ENCODE peak calls at places on chromosomes 16 and 17, in ten cellular contexts. One of them, this sample, is unnamed.

GRCh38 chr17:42424991-42425610 is 2.0 kb upstream of the CAVIN1 start:
- DNase-seq in AML-193: no peak
- DNase-seq in T47D: no peak
- DNase-seq in thoracic aorta: no peak
- DNase-seq in activated CD4-positive, CD25-positive, alpha-beta regulatory T cell: no peak
- DNase-seq in type B pancreatic cell: no peak
- DNase-seq in tibial artery: peak
- DNase-seq in NCI-H1092: no peak
- DNase-seq in RCC 7860: no peak
- DNase-seq in AG09319: no peak
- DNase-seq in this sample: no peak

GRCh38 chr17:48176456-48176855 is 68.9 kb downstream of the SNX11 start:
- DNase-seq in AML-193: no peak
- DNase-seq in T47D: no peak
- DNase-seq in thoracic aorta: no peak
- DNase-seq in activated CD4-positive, CD25-positive, alpha-beta regulatory T cell: no peak
- DNase-seq in type B pancreatic cell: no peak
- DNase-seq in tibial artery: no peak
- DNase-seq in NCI-H1092: no peak
- DNase-seq in RCC 7860: no peak
- DNase-seq in AG09319: no peak
- DNase-seq in this sample: no peak

GRCh38 chr17:39527220-39527813 is 66.0 kb downstream of the CDK12 start:
- DNase-seq in AML-193: peak
- DNase-seq in T47D: peak
- DNase-seq in thoracic aorta: no peak
- DNase-seq in activated CD4-positive, CD25-positive, alpha-beta regulatory T cell: no peak
- DNase-seq in type B pancreatic cell: no peak
- DNase-seq in tibial artery: no peak
- DNase-seq in NCI-H1092: no peak
- DNase-seq in RCC 7860: no peak
- DNase-seq in AG09319: no peak
- DNase-seq in this sample: peak

GRCh38 chr17:78640700-78641099 is 63.5 kb upstream of the DNAH17 start:
- DNase-seq in AML-193: no peak
- DNase-seq in T47D: no peak
- DNase-seq in thoracic aorta: no peak
- DNase-seq in activated CD4-positive, CD25-positive, alpha-beta regulatory T cell: no peak
- DNase-seq in type B pancreatic cell: no peak
- DNase-seq in tibial artery: no peak
- DNase-seq in NCI-H1092: no peak
- DNase-seq in RCC 7860: no peak
- DNase-seq in AG09319: no peak
- DNase-seq in this sample: no peak

GRCh38 chr17:13562271-13562800 is 39.4 kb downstream of the HS3ST3A1 start:
- DNase-seq in AML-193: no peak
- DNase-seq in T47D: no peak
- DNase-seq in thoracic aorta: no peak
- DNase-seq in activated CD4-positive, CD25-positive, alpha-beta regulatory T cell: no peak
- DNase-seq in type B pancreatic cell: no peak
- DNase-seq in tibial artery: no peak
- DNase-seq in NCI-H1092: no peak
- DNase-seq in RCC 7860: peak
- DNase-seq in AG09319: no peak
- DNase-seq in this sample: no peak

GRCh38 chr16:71537643-71538042 is 11.4 kb downstream of the CHST4 start:
- DNase-seq in AML-193: peak
- DNase-seq in T47D: peak
- DNase-seq in thoracic aorta: no peak
- DNase-seq in activated CD4-positive, CD25-positive, alpha-beta regulatory T cell: no peak
- DNase-seq in type B pancreatic cell: no peak
- DNase-seq in tibial artery: no peak
- DNase-seq in NCI-H1092: peak
- DNase-seq in RCC 7860: peak
- DNase-seq in AG09319: no peak
- DNase-seq in this sample: peak

GRCh38 chr16:19071811-19072777 is 4.7 kb downstream of the COQ7 start:
- DNase-seq in AML-193: peak
- DNase-seq in T47D: peak
- DNase-seq in thoracic aorta: no peak
- DNase-seq in activated CD4-positive, CD25-positive, alpha-beta regulatory T cell: peak
- DNase-seq in type B pancreatic cell: no peak
- DNase-seq in tibial artery: no peak
- DNase-seq in NCI-H1092: no peak
- DNase-seq in RCC 7860: peak
- DNase-seq in AG09319: no peak
- DNase-seq in this sample: peak

GRCh38 chr17:73166731-73167581 is 2.1 kb downstream of the SSTR2 start:
- DNase-seq in AML-193: peak
- DNase-seq in T47D: peak
- DNase-seq in thoracic aorta: no peak
- DNase-seq in activated CD4-positive, CD25-positive, alpha-beta regulatory T cell: no peak
- DNase-seq in type B pancreatic cell: no peak
- DNase-seq in tibial artery: no peak
- DNase-seq in NCI-H1092: no peak
- DNase-seq in RCC 7860: peak
- DNase-seq in AG09319: no peak
- DNase-seq in this sample: peak

GRCh38 chr17:9419932-9420453 is 155.6 kb downstream of the STX8 start:
- DNase-seq in AML-193: no peak
- DNase-seq in T47D: no peak
- DNase-seq in thoracic aorta: no peak
- DNase-seq in activated CD4-positive, CD25-positive, alpha-beta regulatory T cell: no peak
- DNase-seq in type B pancreatic cell: no peak
- DNase-seq in tibial artery: no peak
- DNase-seq in NCI-H1092: no peak
- DNase-seq in RCC 7860: no peak
- DNase-seq in AG09319: no peak
- DNase-seq in this sample: no peak

GRCh38 chr16:66551362-66551761 is 1.0 kb upstream of the CKLF start:
- DNase-seq in AML-193: peak
- DNase-seq in T47D: peak
- DNase-seq in thoracic aorta: no peak
- DNase-seq in activated CD4-positive, CD25-positive, alpha-beta regulatory T cell: peak
- DNase-seq in type B pancreatic cell: no peak
- DNase-seq in tibial artery: no peak
- DNase-seq in NCI-H1092: peak
- DNase-seq in RCC 7860: peak
- DNase-seq in AG09319: no peak
- DNase-seq in this sample: peak

GRCh38 chr17:14340968-14341412 is 40.1 kb downstream of the HS3ST3B1 start:
- DNase-seq in AML-193: no peak
- DNase-seq in T47D: no peak
- DNase-seq in thoracic aorta: no peak
- DNase-seq in activated CD4-positive, CD25-positive, alpha-beta regulatory T cell: no peak
- DNase-seq in type B pancreatic cell: no peak
- DNase-seq in tibial artery: no peak
- DNase-seq in NCI-H1092: no peak
- DNase-seq in RCC 7860: no peak
- DNase-seq in AG09319: no peak
- DNase-seq in this sample: no peak

GRCh38 chr16:3152022-3152272 is 17.1 kb downstream of the ZNF213 start:
- DNase-seq in AML-193: no peak
- DNase-seq in T47D: no peak
- DNase-seq in thoracic aorta: no peak
- DNase-seq in activated CD4-positive, CD25-positive, alpha-beta regulatory T cell: no peak
- DNase-seq in type B pancreatic cell: no peak
- DNase-seq in tibial artery: no peak
- DNase-seq in NCI-H1092: no peak
- DNase-seq in RCC 7860: no peak
- DNase-seq in AG09319: no peak
- DNase-seq in this sample: no peak

GRCh38 chr17:76309461-76309860 is 1.4 kb upstream of the QRICH2 start:
- DNase-seq in AML-193: no peak
- DNase-seq in T47D: no peak
- DNase-seq in thoracic aorta: no peak
- DNase-seq in activated CD4-positive, CD25-positive, alpha-beta regulatory T cell: no peak
- DNase-seq in type B pancreatic cell: no peak
- DNase-seq in tibial artery: no peak
- DNase-seq in NCI-H1092: no peak
- DNase-seq in RCC 7860: no peak
- DNase-seq in AG09319: no peak
- DNase-seq in this sample: no peak

GRCh38 chr17:61872099-61872498 is 8.8 kb upstream of the BRIP1 start:
- DNase-seq in AML-193: no peak
- DNase-seq in T47D: no peak
- DNase-seq in thoracic aorta: no peak
- DNase-seq in activated CD4-positive, CD25-positive, alpha-beta regulatory T cell: no peak
- DNase-seq in type B pancreatic cell: no peak
- DNase-seq in tibial artery: no peak
- DNase-seq in NCI-H1092: no peak
- DNase-seq in RCC 7860: no peak
- DNase-seq in AG09319: no peak
- DNase-seq in this sample: no peak

GRCh38 chr17:18978050-18978449 is 26.1 kb downstream of the SLC5A10 start:
- DNase-seq in AML-193: no peak
- DNase-seq in T47D: no peak
- DNase-seq in thoracic aorta: no peak
- DNase-seq in activated CD4-positive, CD25-positive, alpha-beta regulatory T cell: no peak
- DNase-seq in type B pancreatic cell: no peak
- DNase-seq in tibial artery: no peak
- DNase-seq in NCI-H1092: no peak
- DNase-seq in RCC 7860: no peak
- DNase-seq in AG09319: no peak
- DNase-seq in this sample: no peak

GRCh38 chr17:43766413-43767052 is 7.9 kb upstream of the SOST start:
- DNase-seq in AML-193: peak
- DNase-seq in T47D: peak
- DNase-seq in thoracic aorta: no peak
- DNase-seq in activated CD4-positive, CD25-positive, alpha-beta regulatory T cell: peak
- DNase-seq in type B pancreatic cell: no peak
- DNase-seq in tibial artery: peak
- DNase-seq in NCI-H1092: peak
- DNase-seq in RCC 7860: no peak
- DNase-seq in AG09319: no peak
- DNase-seq in this sample: peak

GRCh38 chr16:27444470-27444869 is 42.5 kb downstream of the IL21R start:
- DNase-seq in AML-193: no peak
- DNase-seq in T47D: no peak
- DNase-seq in thoracic aorta: no peak
- DNase-seq in activated CD4-positive, CD25-positive, alpha-beta regulatory T cell: no peak
- DNase-seq in type B pancreatic cell: no peak
- DNase-seq in tibial artery: peak
- DNase-seq in NCI-H1092: no peak
- DNase-seq in RCC 7860: no peak
- DNase-seq in AG09319: no peak
- DNase-seq in this sample: no peak

GRCh38 chr17:49572806-49573420 is 2.8 kb upstream of the NXPH3 start:
- DNase-seq in AML-193: no peak
- DNase-seq in T47D: no peak
- DNase-seq in thoracic aorta: no peak
- DNase-seq in activated CD4-positive, CD25-positive, alpha-beta regulatory T cell: no peak
- DNase-seq in type B pancreatic cell: no peak
- DNase-seq in tibial artery: peak
- DNase-seq in NCI-H1092: no peak
- DNase-seq in RCC 7860: no peak
- DNase-seq in AG09319: no peak
- DNase-seq in this sample: no peak

GRCh38 chr16:81544691-81545365 is 100.2 kb downstream of the CMIP start:
- DNase-seq in AML-193: no peak
- DNase-seq in T47D: no peak
- DNase-seq in thoracic aorta: no peak
- DNase-seq in activated CD4-positive, CD25-positive, alpha-beta regulatory T cell: no peak
- DNase-seq in type B pancreatic cell: no peak
- DNase-seq in tibial artery: no peak
- DNase-seq in NCI-H1092: no peak
- DNase-seq in RCC 7860: no peak
- DNase-seq in AG09319: no peak
- DNase-seq in this sample: no peak

GRCh38 chr16:81521141-81521626 is 76.6 kb downstream of the CMIP start:
- DNase-seq in AML-193: no peak
- DNase-seq in T47D: no peak
- DNase-seq in thoracic aorta: no peak
- DNase-seq in activated CD4-positive, CD25-positive, alpha-beta regulatory T cell: peak
- DNase-seq in type B pancreatic cell: no peak
- DNase-seq in tibial artery: peak
- DNase-seq in NCI-H1092: no peak
- DNase-seq in RCC 7860: peak
- DNase-seq in AG09319: no peak
- DNase-seq in this sample: no peak

GRCh38 chr16:8614435-8615029 is 7.0 kb upstream of the METTL22 start:
- DNase-seq in AML-193: no peak
- DNase-seq in T47D: no peak
- DNase-seq in thoracic aorta: no peak
- DNase-seq in activated CD4-positive, CD25-positive, alpha-beta regulatory T cell: no peak
- DNase-seq in type B pancreatic cell: no peak
- DNase-seq in tibial artery: no peak
- DNase-seq in NCI-H1092: no peak
- DNase-seq in RCC 7860: no peak
- DNase-seq in AG09319: no peak
- DNase-seq in this sample: no peak

GRCh38 chr17:48528153-48528912 is 2.5 kb downstream of the HOXB1 start:
- DNase-seq in AML-193: no peak
- DNase-seq in T47D: peak
- DNase-seq in thoracic aorta: no peak
- DNase-seq in activated CD4-positive, CD25-positive, alpha-beta regulatory T cell: no peak
- DNase-seq in type B pancreatic cell: no peak
- DNase-seq in tibial artery: no peak
- DNase-seq in NCI-H1092: no peak
- DNase-seq in RCC 7860: no peak
- DNase-seq in AG09319: no peak
- DNase-seq in this sample: no peak

GRCh38 chr17:66255112-66255511 is 25.9 kb upstream of the APOH start:
- DNase-seq in AML-193: peak
- DNase-seq in T47D: peak
- DNase-seq in thoracic aorta: no peak
- DNase-seq in activated CD4-positive, CD25-positive, alpha-beta regulatory T cell: no peak
- DNase-seq in type B pancreatic cell: no peak
- DNase-seq in tibial artery: no peak
- DNase-seq in NCI-H1092: peak
- DNase-seq in RCC 7860: peak
- DNase-seq in AG09319: peak
- DNase-seq in this sample: peak

GRCh38 chr17:75288359-75288758 is 874 bp downstream of the SLC25A19 start:
- DNase-seq in AML-193: no peak
- DNase-seq in T47D: no peak
- DNase-seq in thoracic aorta: no peak
- DNase-seq in activated CD4-positive, CD25-positive, alpha-beta regulatory T cell: no peak
- DNase-seq in type B pancreatic cell: no peak
- DNase-seq in tibial artery: no peak
- DNase-seq in NCI-H1092: no peak
- DNase-seq in RCC 7860: no peak
- DNase-seq in AG09319: no peak
- DNase-seq in this sample: no peak

GRCh38 chr16:64715624-64716023 is 406.2 kb downstream of the CDH11 start:
- DNase-seq in AML-193: no peak
- DNase-seq in T47D: no peak
- DNase-seq in thoracic aorta: no peak
- DNase-seq in activated CD4-positive, CD25-positive, alpha-beta regulatory T cell: no peak
- DNase-seq in type B pancreatic cell: no peak
- DNase-seq in tibial artery: no peak
- DNase-seq in NCI-H1092: no peak
- DNase-seq in RCC 7860: no peak
- DNase-seq in AG09319: no peak
- DNase-seq in this sample: no peak

GRCh38 chr16:50173318-50173717 is 20.2 kb downstream of the TENT4B start:
- DNase-seq in AML-193: no peak
- DNase-seq in T47D: no peak
- DNase-seq in thoracic aorta: no peak
- DNase-seq in activated CD4-positive, CD25-positive, alpha-beta regulatory T cell: no peak
- DNase-seq in type B pancreatic cell: no peak
- DNase-seq in tibial artery: no peak
- DNase-seq in NCI-H1092: no peak
- DNase-seq in RCC 7860: no peak
- DNase-seq in AG09319: no peak
- DNase-seq in this sample: no peak

GRCh38 chr17:78127240-78127887 is 1.2 kb downstream of the TMC6 start:
- DNase-seq in AML-193: peak
- DNase-seq in T47D: peak
- DNase-seq in thoracic aorta: no peak
- DNase-seq in activated CD4-positive, CD25-positive, alpha-beta regulatory T cell: peak
- DNase-seq in type B pancreatic cell: no peak
- DNase-seq in tibial artery: no peak
- DNase-seq in NCI-H1092: no peak
- DNase-seq in RCC 7860: no peak
- DNase-seq in AG09319: no peak
- DNase-seq in this sample: peak

GRCh38 chr17:41680426-41681040 is 8.2 kb upstream of the EIF1 start:
- DNase-seq in AML-193: no peak
- DNase-seq in T47D: no peak
- DNase-seq in thoracic aorta: no peak
- DNase-seq in activated CD4-positive, CD25-positive, alpha-beta regulatory T cell: no peak
- DNase-seq in type B pancreatic cell: no peak
- DNase-seq in tibial artery: no peak
- DNase-seq in NCI-H1092: peak
- DNase-seq in RCC 7860: no peak
- DNase-seq in AG09319: no peak
- DNase-seq in this sample: no peak

This sample was measured in erythroblast.